ENCODE peak calls at places on chromosomes 2 and 18, in seven cellular contexts. One of them, this sample, is unnamed.

GRCh38 chr2:20635698-20636584 is 15.0 kb downstream of the HS1BP3 start:
- DNase-seq in NCI-H510A treated with DMSO at 0.1 percent for 48 hours: peak
- DNase-seq in retina: peak
- DNase-seq in T-helper 2 cell: no peak
- DNase-seq in AG04449: no peak
- DNase-seq in activated B cell treated with CpG ODN at 0.5 μM for 24 hours: peak
- DNase-seq in stromal cell of bone marrow: peak
- DNase-seq in this sample: peak

GRCh38 chr2:237326250-237327171 is 87.5 kb downstream of the COL6A3 start:
- DNase-seq in NCI-H510A treated with DMSO at 0.1 percent for 48 hours: no peak
- DNase-seq in retina: no peak
- DNase-seq in T-helper 2 cell: no peak
- DNase-seq in AG04449: no peak
- DNase-seq in activated B cell treated with CpG ODN at 0.5 μM for 24 hours: no peak
- DNase-seq in stromal cell of bone marrow: no peak
- DNase-seq in this sample: no peak

GRCh38 chr18:3498705-3499451 is 48.9 kb downstream of the TGIF1 start:
- DNase-seq in NCI-H510A treated with DMSO at 0.1 percent for 48 hours: no peak
- DNase-seq in retina: peak
- DNase-seq in T-helper 2 cell: no peak
- DNase-seq in AG04449: no peak
- DNase-seq in activated B cell treated with CpG ODN at 0.5 μM for 24 hours: peak
- DNase-seq in stromal cell of bone marrow: no peak
- DNase-seq in this sample: no peak

GRCh38 chr2:240165034-240165433 is 24.6 kb upstream of the OTOS start:
- DNase-seq in NCI-H510A treated with DMSO at 0.1 percent for 48 hours: no peak
- DNase-seq in retina: no peak
- DNase-seq in T-helper 2 cell: no peak
- DNase-seq in AG04449: no peak
- DNase-seq in activated B cell treated with CpG ODN at 0.5 μM for 24 hours: no peak
- DNase-seq in stromal cell of bone marrow: no peak
- DNase-seq in this sample: no peak

GRCh38 chr2:125330133-125330532 is 1305.0 kb downstream of the CNTNAP5 start:
- DNase-seq in NCI-H510A treated with DMSO at 0.1 percent for 48 hours: no peak
- DNase-seq in retina: no peak
- DNase-seq in T-helper 2 cell: no peak
- DNase-seq in AG04449: no peak
- DNase-seq in activated B cell treated with CpG ODN at 0.5 μM for 24 hours: no peak
- DNase-seq in stromal cell of bone marrow: no peak
- DNase-seq in this sample: no peak

GRCh38 chr2:109028280-109028679 is 39.3 kb upstream of the EDAR start:
- DNase-seq in NCI-H510A treated with DMSO at 0.1 percent for 48 hours: no peak
- DNase-seq in retina: no peak
- DNase-seq in T-helper 2 cell: no peak
- DNase-seq in AG04449: no peak
- DNase-seq in activated B cell treated with CpG ODN at 0.5 μM for 24 hours: no peak
- DNase-seq in stromal cell of bone marrow: no peak
- DNase-seq in this sample: no peak

GRCh38 chr2:169659314-169659713 is 34.9 kb downstream of the CFAP210 start:
- DNase-seq in NCI-H510A treated with DMSO at 0.1 percent for 48 hours: no peak
- DNase-seq in retina: no peak
- DNase-seq in T-helper 2 cell: no peak
- DNase-seq in AG04449: no peak
- DNase-seq in activated B cell treated with CpG ODN at 0.5 μM for 24 hours: no peak
- DNase-seq in stromal cell of bone marrow: no peak
- DNase-seq in this sample: no peak

GRCh38 chr2:221529943-221530652 is 42.0 kb downstream of the EPHA4 start:
- DNase-seq in NCI-H510A treated with DMSO at 0.1 percent for 48 hours: peak
- DNase-seq in retina: no peak
- DNase-seq in T-helper 2 cell: no peak
- DNase-seq in AG04449: peak
- DNase-seq in activated B cell treated with CpG ODN at 0.5 μM for 24 hours: no peak
- DNase-seq in stromal cell of bone marrow: peak
- DNase-seq in this sample: peak

GRCh38 chr2:14306268-14306950 is 326.1 kb upstream of the LRATD1 start:
- DNase-seq in NCI-H510A treated with DMSO at 0.1 percent for 48 hours: no peak
- DNase-seq in retina: no peak
- DNase-seq in T-helper 2 cell: no peak
- DNase-seq in AG04449: no peak
- DNase-seq in activated B cell treated with CpG ODN at 0.5 μM for 24 hours: no peak
- DNase-seq in stromal cell of bone marrow: no peak
- DNase-seq in this sample: no peak

GRCh38 chr2:106825161-106825560 is 60.8 kb downstream of the ST6GAL2 start:
- DNase-seq in NCI-H510A treated with DMSO at 0.1 percent for 48 hours: no peak
- DNase-seq in retina: no peak
- DNase-seq in T-helper 2 cell: no peak
- DNase-seq in AG04449: no peak
- DNase-seq in activated B cell treated with CpG ODN at 0.5 μM for 24 hours: no peak
- DNase-seq in stromal cell of bone marrow: no peak
- DNase-seq in this sample: no peak

GRCh38 chr2:100135415-100135814 is 7.0 kb downstream of the AFF3 start:
- DNase-seq in NCI-H510A treated with DMSO at 0.1 percent for 48 hours: no peak
- DNase-seq in retina: no peak
- DNase-seq in T-helper 2 cell: no peak
- DNase-seq in AG04449: no peak
- DNase-seq in activated B cell treated with CpG ODN at 0.5 μM for 24 hours: no peak
- DNase-seq in stromal cell of bone marrow: no peak
- DNase-seq in this sample: no peak

GRCh38 chr18:70366174-70366573 is 77.3 kb downstream of the SOCS6 start:
- DNase-seq in NCI-H510A treated with DMSO at 0.1 percent for 48 hours: no peak
- DNase-seq in retina: no peak
- DNase-seq in T-helper 2 cell: no peak
- DNase-seq in AG04449: no peak
- DNase-seq in activated B cell treated with CpG ODN at 0.5 μM for 24 hours: no peak
- DNase-seq in stromal cell of bone marrow: no peak
- DNase-seq in this sample: no peak

GRCh38 chr18:70039186-70039585 is 91.5 kb upstream of the CD226 start:
- DNase-seq in NCI-H510A treated with DMSO at 0.1 percent for 48 hours: no peak
- DNase-seq in retina: no peak
- DNase-seq in T-helper 2 cell: no peak
- DNase-seq in AG04449: no peak
- DNase-seq in activated B cell treated with CpG ODN at 0.5 μM for 24 hours: no peak
- DNase-seq in stromal cell of bone marrow: no peak
- DNase-seq in this sample: no peak

GRCh38 chr2:38466849-38467767 is 90.0 kb upstream of the ATL2 start:
- DNase-seq in NCI-H510A treated with DMSO at 0.1 percent for 48 hours: no peak
- DNase-seq in retina: no peak
- DNase-seq in T-helper 2 cell: no peak
- DNase-seq in AG04449: no peak
- DNase-seq in activated B cell treated with CpG ODN at 0.5 μM for 24 hours: no peak
- DNase-seq in stromal cell of bone marrow: no peak
- DNase-seq in this sample: no peak

GRCh38 chr2:163748420-163748819 is 12.6 kb upstream of the FIGN start:
- DNase-seq in NCI-H510A treated with DMSO at 0.1 percent for 48 hours: no peak
- DNase-seq in retina: no peak
- DNase-seq in T-helper 2 cell: no peak
- DNase-seq in AG04449: no peak
- DNase-seq in activated B cell treated with CpG ODN at 0.5 μM for 24 hours: no peak
- DNase-seq in stromal cell of bone marrow: no peak
- DNase-seq in this sample: no peak

GRCh38 chr2:233400961-233401360 is 46.7 kb downstream of the DGKD start:
- DNase-seq in NCI-H510A treated with DMSO at 0.1 percent for 48 hours: no peak
- DNase-seq in retina: no peak
- DNase-seq in T-helper 2 cell: no peak
- DNase-seq in AG04449: no peak
- DNase-seq in activated B cell treated with CpG ODN at 0.5 μM for 24 hours: no peak
- DNase-seq in stromal cell of bone marrow: no peak
- DNase-seq in this sample: no peak

GRCh38 chr2:9547272-9547991 is 8.2 kb downstream of the ADAM17 start:
- DNase-seq in NCI-H510A treated with DMSO at 0.1 percent for 48 hours: no peak
- DNase-seq in retina: no peak
- DNase-seq in T-helper 2 cell: no peak
- DNase-seq in AG04449: no peak
- DNase-seq in activated B cell treated with CpG ODN at 0.5 μM for 24 hours: no peak
- DNase-seq in stromal cell of bone marrow: peak
- DNase-seq in this sample: no peak

GRCh38 chr2:224881846-224882245 is 160.4 kb downstream of the DOCK10 start:
- DNase-seq in NCI-H510A treated with DMSO at 0.1 percent for 48 hours: no peak
- DNase-seq in retina: no peak
- DNase-seq in T-helper 2 cell: no peak
- DNase-seq in AG04449: no peak
- DNase-seq in activated B cell treated with CpG ODN at 0.5 μM for 24 hours: no peak
- DNase-seq in stromal cell of bone marrow: no peak
- DNase-seq in this sample: no peak

GRCh38 chr2:71938108-71938507 is 209.6 kb downstream of the CYP26B1 start:
- DNase-seq in NCI-H510A treated with DMSO at 0.1 percent for 48 hours: no peak
- DNase-seq in retina: no peak
- DNase-seq in T-helper 2 cell: no peak
- DNase-seq in AG04449: no peak
- DNase-seq in activated B cell treated with CpG ODN at 0.5 μM for 24 hours: no peak
- DNase-seq in stromal cell of bone marrow: no peak
- DNase-seq in this sample: no peak

GRCh38 chr2:204277226-204277625 is 268.0 kb upstream of the PARD3B start:
- DNase-seq in NCI-H510A treated with DMSO at 0.1 percent for 48 hours: no peak
- DNase-seq in retina: no peak
- DNase-seq in T-helper 2 cell: no peak
- DNase-seq in AG04449: no peak
- DNase-seq in activated B cell treated with CpG ODN at 0.5 μM for 24 hours: no peak
- DNase-seq in stromal cell of bone marrow: no peak
- DNase-seq in this sample: no peak

GRCh38 chr2:104704846-104705245 is 149.1 kb upstream of the POU3F3 start:
- DNase-seq in NCI-H510A treated with DMSO at 0.1 percent for 48 hours: no peak
- DNase-seq in retina: no peak
- DNase-seq in T-helper 2 cell: no peak
- DNase-seq in AG04449: no peak
- DNase-seq in activated B cell treated with CpG ODN at 0.5 μM for 24 hours: no peak
- DNase-seq in stromal cell of bone marrow: no peak
- DNase-seq in this sample: no peak

GRCh38 chr2:99085400-99085799 is 56.1 kb upstream of the C2orf15 start:
- DNase-seq in NCI-H510A treated with DMSO at 0.1 percent for 48 hours: no peak
- DNase-seq in retina: no peak
- DNase-seq in T-helper 2 cell: no peak
- DNase-seq in AG04449: no peak
- DNase-seq in activated B cell treated with CpG ODN at 0.5 μM for 24 hours: no peak
- DNase-seq in stromal cell of bone marrow: no peak
- DNase-seq in this sample: no peak

GRCh38 chr18:73835656-73836055 is 312.0 kb downstream of the FBXO15 start:
- DNase-seq in NCI-H510A treated with DMSO at 0.1 percent for 48 hours: no peak
- DNase-seq in retina: no peak
- DNase-seq in T-helper 2 cell: no peak
- DNase-seq in AG04449: no peak
- DNase-seq in activated B cell treated with CpG ODN at 0.5 μM for 24 hours: no peak
- DNase-seq in stromal cell of bone marrow: no peak
- DNase-seq in this sample: no peak

GRCh38 chr2:11692966-11693521 is 23.0 kb upstream of the NTSR2 start:
- DNase-seq in NCI-H510A treated with DMSO at 0.1 percent for 48 hours: peak
- DNase-seq in retina: peak
- DNase-seq in T-helper 2 cell: peak
- DNase-seq in AG04449: no peak
- DNase-seq in activated B cell treated with CpG ODN at 0.5 μM for 24 hours: no peak
- DNase-seq in stromal cell of bone marrow: peak
- DNase-seq in this sample: no peak

GRCh38 chr18:10659594-10659993 is 133.8 kb downstream of the NAPG start:
- DNase-seq in NCI-H510A treated with DMSO at 0.1 percent for 48 hours: no peak
- DNase-seq in retina: no peak
- DNase-seq in T-helper 2 cell: no peak
- DNase-seq in AG04449: no peak
- DNase-seq in activated B cell treated with CpG ODN at 0.5 μM for 24 hours: no peak
- DNase-seq in stromal cell of bone marrow: no peak
- DNase-seq in this sample: no peak

GRCh38 chr2:118529931-118530330 is 317.5 kb downstream of the EN1 start:
- DNase-seq in NCI-H510A treated with DMSO at 0.1 percent for 48 hours: no peak
- DNase-seq in retina: peak
- DNase-seq in T-helper 2 cell: no peak
- DNase-seq in AG04449: no peak
- DNase-seq in activated B cell treated with CpG ODN at 0.5 μM for 24 hours: no peak
- DNase-seq in stromal cell of bone marrow: no peak
- DNase-seq in this sample: no peak

GRCh38 chr2:36355157-36355889 is at the start of gene CRIM1:
- DNase-seq in NCI-H510A treated with DMSO at 0.1 percent for 48 hours: peak
- DNase-seq in retina: peak
- DNase-seq in T-helper 2 cell: peak
- DNase-seq in AG04449: no peak
- DNase-seq in activated B cell treated with CpG ODN at 0.5 μM for 24 hours: peak
- DNase-seq in stromal cell of bone marrow: peak
- DNase-seq in this sample: peak

GRCh38 chr2:11004206-11004605 is 92.5 kb downstream of the KCNF1 start:
- DNase-seq in NCI-H510A treated with DMSO at 0.1 percent for 48 hours: peak
- DNase-seq in retina: no peak
- DNase-seq in T-helper 2 cell: no peak
- DNase-seq in AG04449: no peak
- DNase-seq in activated B cell treated with CpG ODN at 0.5 μM for 24 hours: no peak
- DNase-seq in stromal cell of bone marrow: no peak
- DNase-seq in this sample: no peak

GRCh38 chr18:56835331-56835730 is 184.2 kb downstream of the WDR7 start:
- DNase-seq in NCI-H510A treated with DMSO at 0.1 percent for 48 hours: no peak
- DNase-seq in retina: no peak
- DNase-seq in T-helper 2 cell: no peak
- DNase-seq in AG04449: no peak
- DNase-seq in activated B cell treated with CpG ODN at 0.5 μM for 24 hours: no peak
- DNase-seq in stromal cell of bone marrow: no peak
- DNase-seq in this sample: no peak

GRCh38 chr2:71943238-71944182 is 204.2 kb downstream of the CYP26B1 start:
- DNase-seq in NCI-H510A treated with DMSO at 0.1 percent for 48 hours: no peak
- DNase-seq in retina: no peak
- DNase-seq in T-helper 2 cell: no peak
- DNase-seq in AG04449: no peak
- DNase-seq in activated B cell treated with CpG ODN at 0.5 μM for 24 hours: peak
- DNase-seq in stromal cell of bone marrow: no peak
- DNase-seq in this sample: no peak

GRCh38 chr2:108199726-108200125 is 40.0 kb upstream of the SULT1C3 start:
- DNase-seq in NCI-H510A treated with DMSO at 0.1 percent for 48 hours: no peak
- DNase-seq in retina: no peak
- DNase-seq in T-helper 2 cell: no peak
- DNase-seq in AG04449: peak
- DNase-seq in activated B cell treated with CpG ODN at 0.5 μM for 24 hours: no peak
- DNase-seq in stromal cell of bone marrow: no peak
- DNase-seq in this sample: no peak

GRCh38 chr2:231134910-231135650 is 10.2 kb upstream of the HTR2B start:
- DNase-seq in NCI-H510A treated with DMSO at 0.1 percent for 48 hours: peak
- DNase-seq in retina: no peak
- DNase-seq in T-helper 2 cell: no peak
- DNase-seq in AG04449: no peak
- DNase-seq in activated B cell treated with CpG ODN at 0.5 μM for 24 hours: no peak
- DNase-seq in stromal cell of bone marrow: no peak
- DNase-seq in this sample: no peak

GRCh38 chr2:168165985-168166901 is 81.2 kb downstream of the STK39 start:
- DNase-seq in NCI-H510A treated with DMSO at 0.1 percent for 48 hours: no peak
- DNase-seq in retina: no peak
- DNase-seq in T-helper 2 cell: no peak
- DNase-seq in AG04449: no peak
- DNase-seq in activated B cell treated with CpG ODN at 0.5 μM for 24 hours: no peak
- DNase-seq in stromal cell of bone marrow: no peak
- DNase-seq in this sample: no peak

GRCh38 chr2:54081574-54081973 is 33.8 kb upstream of the ACYP2 start:
- DNase-seq in NCI-H510A treated with DMSO at 0.1 percent for 48 hours: peak
- DNase-seq in retina: no peak
- DNase-seq in T-helper 2 cell: peak
- DNase-seq in AG04449: no peak
- DNase-seq in activated B cell treated with CpG ODN at 0.5 μM for 24 hours: no peak
- DNase-seq in stromal cell of bone marrow: no peak
- DNase-seq in this sample: no peak

This sample was measured in AG09319.